ENCODE peak calls at places on chromosomes 13 and 19, in eight cellular contexts. E is uterus, G is foreskin fibroblast, V is AG09309, Z is lung, O is HFF-Myc, Q is endodermal cell, Y is neural progenitor cell. K is an unnamed sample.

GRCh38 chr19:42531313-42531712 is 3.0 kb upstream of the CEACAM1 start:
- DNase-seq in V (no peak), G (no peak), O (no peak), Y (no peak), Z (no peak), Q (no peak), E (no peak), K (no peak)

GRCh38 chr13:59566544-59566943 is 597.2 kb downstream of the DIAPH3 start:
- DNase-seq in Q (no peak), E (no peak), V (no peak), G (no peak), Y (no peak), O (no peak), Z (no peak), K (no peak)

GRCh38 chr13:109208522-109208921 is 577.9 kb downstream of the IRS2 start:
- DNase-seq in O (no peak), G (peak), Z (no peak), V (no peak), Q (no peak), E (no peak), Y (no peak), K (no peak)

GRCh38 chr13:30681489-30682242 is 53.7 kb upstream of the ALOX5AP start:
- DNase-seq in Q (no peak), V (peak), G (peak), O (no peak), Y (no peak), E (no peak), Z (no peak), K (peak)

GRCh38 chr13:40228486-40228885 is 438.0 kb downstream of the FOXO1 start:
- DNase-seq in O (no peak), Z (no peak), Q (no peak), V (no peak), G (peak), Y (no peak), E (no peak), K (no peak)

GRCh38 chr19:11657307-11657706 is 60.0 kb downstream of the ZNF627 start:
- DNase-seq in Q (no peak), V (no peak), Z (no peak), G (no peak), Y (no peak), O (no peak), E (no peak), K (no peak)

GRCh38 chr19:55657004-55657747 is 2.3 kb downstream of the U2AF2 start:
- DNase-seq in Z (no peak), G (peak), E (no peak), O (no peak), Y (no peak), V (no peak), Q (no peak), K (no peak)

GRCh38 chr13:95420501-95420900 is 119.2 kb upstream of the ABCC4 start:
- DNase-seq in Y (peak), V (no peak), E (no peak), G (no peak), Z (no peak), O (no peak), Q (no peak), K (no peak)

GRCh38 chr19:29576761-29577661 is 29.1 kb upstream of the POP4 start:
- DNase-seq in Q (no peak), Z (no peak), E (no peak), Y (no peak), G (peak), O (no peak), V (no peak), K (peak)

GRCh38 chr13:76638882-76639281 is 247.3 kb downstream of the KCTD12 start:
- DNase-seq in O (no peak), E (no peak), Y (no peak), Q (no peak), G (peak), Z (no peak), V (no peak), K (no peak)

GRCh38 chr19:33621065-33621785 is 528 bp upstream of the CHST8 start:
- DNase-seq in Y (no peak), V (no peak), Z (no peak), O (no peak), G (no peak), E (no peak), Q (peak), K (no peak)
- H3K4me3 ChIP-seq in Y (peak), V (no peak), Z (no peak), O (no peak), G (no peak), E (no peak), Q (peak), K (no peak)

GRCh38 chr19:1957562-1958248 is 16.7 kb downstream of the CSNK1G2 start:
- DNase-seq in E (no peak), Q (no peak), G (no peak), Y (no peak), Z (no peak), V (no peak), O (no peak), K (no peak)

GRCh38 chr19:1956868-1957492 is 16.0 kb downstream of the CSNK1G2 start:
- DNase-seq in Q (peak), O (no peak), Y (peak), E (no peak), G (no peak), Z (no peak), V (no peak), K (no peak)

GRCh38 chr19:1954547-1954946 is 13.6 kb downstream of the CSNK1G2 start:
- DNase-seq in V (no peak), Y (no peak), Z (no peak), E (no peak), O (no peak), G (no peak), Q (no peak), K (no peak)

GRCh38 chr19:1955171-1956142 is 14.5 kb downstream of the CSNK1G2 start:
- DNase-seq in Z (no peak), Q (no peak), O (no peak), Y (no peak), G (no peak), E (no peak), V (no peak), K (no peak)

GRCh38 chr19:1956143-1956537 is 15.2 kb downstream of the CSNK1G2 start:
- DNase-seq in G (no peak), Z (no peak), Q (no peak), E (no peak), O (no peak), Y (no peak), V (no peak), K (no peak)
- TF ChIP-seq CTCF in G (no peak), Z (no peak), Q (no peak), E (no peak), O (no peak), Y (no peak), V (no peak), K (no peak)

GRCh38 chr19:46134527-46134926 is 10.0 kb upstream of the IGFL3 start:
- DNase-seq in O (no peak), E (no peak), V (no peak), Z (no peak), G (peak), Q (no peak), Y (no peak), K (peak)

GRCh38 chr19:46133777-46134231 is 9.3 kb upstream of the IGFL3 start:
- DNase-seq in O (no peak), E (no peak), Y (peak), Z (no peak), Q (peak), V (no peak), G (peak), K (no peak)

GRCh38 chr19:46131485-46132143 is 7.1 kb upstream of the IGFL3 start:
- DNase-seq in Y (no peak), Q (peak), V (no peak), E (no peak), Z (no peak), O (no peak), G (peak), K (no peak)

GRCh38 chr19:46133101-46133627 is 8.7 kb upstream of the IGFL3 start:
- DNase-seq in V (peak), O (peak), G (peak), E (peak), Q (peak), Z (no peak), Y (peak), K (peak)

DNA sequence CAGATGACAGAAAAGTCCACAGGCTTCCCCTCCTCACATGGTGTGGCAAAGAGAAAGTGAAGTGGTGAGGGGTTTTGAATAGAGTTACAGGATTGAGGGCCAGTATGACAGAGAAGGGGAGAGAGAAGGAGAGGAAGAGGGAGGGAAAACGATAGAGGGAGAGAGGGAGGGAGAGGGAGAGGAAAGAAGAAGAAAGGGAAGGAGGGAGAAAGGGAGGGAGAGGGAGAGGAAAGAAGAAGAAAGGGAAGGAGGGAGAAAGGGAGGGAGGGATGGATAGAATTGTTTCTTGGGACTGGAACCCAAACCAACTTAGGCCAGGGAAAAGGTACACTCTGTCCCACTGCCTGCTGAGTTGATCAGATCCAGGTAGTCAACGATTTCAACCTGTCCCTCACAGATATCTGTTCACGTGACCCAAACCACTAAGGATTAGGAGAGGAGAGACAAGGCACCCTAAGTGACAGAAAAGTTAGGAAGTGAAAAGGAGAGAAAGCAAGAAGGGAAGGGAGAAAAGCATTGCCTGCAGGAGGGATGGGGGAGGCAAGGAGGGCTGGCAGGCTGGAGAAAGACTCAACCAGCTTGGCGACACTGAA is 8.1 kb upstream of the IGFL3 start:
- DNase-seq in G (no peak), Z (no peak), E (no peak), O (no peak), Y (no peak), V (no peak), Q (no peak), K (no peak)
- H3K4me3 ChIP-seq in G (no peak), Z (no peak), E (no peak), O (peak), Y (peak), V (no peak), Q (peak), K (no peak)

GRCh38 chr19:19642506-19643157 is 825 bp downstream of the GMIP start:
- DNase-seq in V (no peak), Q (peak), G (peak), O (no peak), Z (no peak), E (no peak), Y (peak), K (no peak)

GRCh38 chr19:19644054-19644388 is 564 bp upstream of the GMIP start:
- DNase-seq in O (no peak), Y (no peak), V (no peak), Q (no peak), G (peak), E (no peak), Z (no peak), K (no peak)

GRCh38 chr19:19647037-19647835 is 3.8 kb upstream of the GMIP start:
- DNase-seq in Z (no peak), O (no peak), V (no peak), Y (no peak), E (no peak), G (no peak), Q (no peak), K (no peak)

GRCh38 chr19:19645233-19645870 is 1.9 kb upstream of the GMIP start:
- DNase-seq in O (no peak), Q (no peak), E (no peak), G (no peak), Z (no peak), V (no peak), Y (no peak), K (no peak)

GRCh38 chr19:19643158-19644053 is at the start of gene GMIP:
- DNase-seq in O (no peak), E (peak), Q (peak), G (peak), Z (peak), Y (peak), V (no peak), K (peak)
- TF ChIP-seq CTCF in O (peak), E (peak), Q (peak), G (peak), Z (peak), Y (peak), V (peak), K (peak)

GRCh38 chr13:27170221-27170520 is 1.4 kb downstream of the USP12 start:
- DNase-seq in Z (no peak), Y (no peak), E (no peak), Q (no peak), O (no peak), V (no peak), G (peak), K (peak)

GRCh38 chr13:27171244-27171829 is at the start of gene USP12:
- DNase-seq in G (peak), Z (no peak), V (no peak), E (no peak), O (no peak), Y (no peak), Q (peak), K (no peak)

GRCh38 chr13:27170521-27171243 is 929 bp downstream of the USP12 start:
- DNase-seq in O (no peak), G (peak), V (no peak), Q (peak), E (peak), Z (peak), Y (peak), K (peak)

GRCh38 chr13:27168870-27169525 is 2.6 kb downstream of the USP12 start:
- DNase-seq in V (no peak), G (peak), Z (no peak), Y (no peak), E (no peak), O (no peak), Q (no peak), K (peak)

DNA sequence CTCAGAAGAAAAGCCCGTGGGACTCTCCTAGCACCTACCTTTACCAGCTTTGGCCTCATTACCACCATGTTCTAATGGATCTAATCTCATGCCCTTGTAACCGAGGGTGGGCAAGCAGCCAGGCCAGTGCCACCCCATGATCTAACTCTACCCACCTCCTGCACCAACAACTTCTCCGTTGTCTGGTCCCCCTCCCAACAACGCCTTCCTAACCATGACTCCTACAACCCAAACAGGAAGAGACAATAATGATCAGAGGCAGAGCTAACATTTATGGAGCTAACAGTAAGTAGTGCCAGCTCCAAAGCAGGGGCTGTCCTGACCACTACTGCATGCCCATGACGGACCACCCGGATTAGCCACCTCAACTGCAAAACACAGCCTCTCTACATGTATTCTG is 3.5 kb downstream of the USP12 start:
- DNase-seq in Y (no peak), Z (no peak), E (no peak), Q (no peak), O (no peak), V (no peak), G (no peak), K (no peak)
- H3K4me3 ChIP-seq in Y (no peak), Z (no peak), E (no peak), Q (no peak), O (no peak), V (no peak), G (no peak), K (no peak)

K was measured in fibroblast of the aortic adventitia.